ENCODE peak calls at places on chromosomes 16 and 17, in nine cellular contexts. D is dorsolateral prefrontal cortex, U is lower lobe of right lung, A is breast epithelium, V is pancreas, M is tibial nerve, L is brain microvascular endothelial cell, E is uterus, N is body of pancreas. P is an unnamed sample.

GRCh38 chr17:67862614-67863217 is 37.4 kb downstream of the BPTF start:
- DNase-seq in M (no peak), E (no peak), V (no peak), A (no peak), U (no peak), L (no peak), D (no peak), N (no peak), P (no peak)

GRCh38 chr17:63843387-63844292 is 1.2 kb upstream of the SMARCD2 start:
- DNase-seq in U (peak; percentile 58), E (peak; percentile 58), D (no peak), M (peak; percentile 38), L (peak; percentile 27), N (peak; percentile 45), V (no peak), A (peak; percentile 32), P (no peak)

GRCh38 chr17:54899721-54900456 is 763 bp upstream of the TOM1L1 start:
- DNase-seq in D (no peak), E (no peak), N (no peak), M (no peak), U (no peak), V (no peak), A (no peak), L (no peak), P (no peak)

GRCh38 chr16:87431926-87432325 is 39.8 kb downstream of the MAP1LC3B start:
- DNase-seq in A (no peak), N (no peak), L (peak; percentile 80), D (peak; percentile 59), E (no peak), V (no peak), M (no peak), U (no peak), P (peak; percentile 50)

GRCh38 chr17:67375761-67376160 is 1.3 kb upstream of the PITPNC1 start:
- DNase-seq in N (no peak), V (no peak), L (no peak), D (no peak), E (no peak), U (no peak), A (no peak), M (no peak), P (no peak)

GRCh38 chr16:52563767-52564611 is 17.0 kb upstream of the TOX3 start:
- DNase-seq in D (no peak), M (no peak), V (no peak), N (no peak), A (no peak), E (no peak), L (no peak), U (no peak), P (no peak)

GRCh38 chr16:86334062-86334461 is 176.3 kb upstream of the FOXF1 start:
- DNase-seq in A (no peak), N (no peak), D (no peak), V (no peak), U (no peak), L (no peak), E (no peak), M (no peak), P (no peak)

GRCh38 chr16:21101631-21102420 is 48.8 kb downstream of the DNAH3 start:
- DNase-seq in V (no peak), A (no peak), N (peak; percentile 12), E (no peak), M (no peak), D (no peak), L (peak; percentile 18), U (no peak), P (peak; percentile 34)

GRCh38 chr17:21113106-21113690 is 13.6 kb upstream of the DHRS7B start:
- DNase-seq in L (no peak), N (no peak), V (no peak), U (no peak), A (no peak), M (no peak), E (no peak), D (no peak), P (no peak)

GRCh38 chr16:27473101-27473900 is 71.3 kb downstream of the IL21R start:
- DNase-seq in D (no peak), M (no peak), L (no peak), U (no peak), N (no peak), V (peak; percentile 33), E (no peak), A (no peak), P (no peak)

GRCh38 chr16:27474041-27474440 is 72.1 kb downstream of the IL21R start:
- DNase-seq in A (no peak), E (no peak), N (no peak), U (no peak), V (peak; percentile 26), L (no peak), D (no peak), M (no peak), P (no peak)

GRCh38 chr16:27470567-27471431 is 68.8 kb downstream of the IL21R start:
- DNase-seq in V (no peak), L (peak; percentile 78), D (no peak), A (no peak), U (no peak), N (no peak), M (no peak), E (peak; percentile 42), P (no peak)

GRCh38 chr16:27472091-27473020 is 70.4 kb downstream of the IL21R start:
- DNase-seq in E (no peak), L (no peak), A (no peak), V (no peak), N (no peak), U (no peak), D (no peak), M (no peak), P (no peak)

GRCh38 chr16:27471661-27472060 is 69.7 kb downstream of the IL21R start:
- DNase-seq in L (no peak), U (no peak), N (no peak), V (no peak), M (no peak), D (no peak), E (no peak), A (no peak), P (no peak)
- H3K27ac ChIP-seq in L (no peak overlapping the region), U (no peak overlapping the region), N (no peak overlapping the region), V (no peak overlapping the region), M (no peak overlapping the region), D (no peak overlapping the region), E (no peak overlapping the region), A (no peak overlapping the region), P (no peak overlapping the region)

GRCh38 chr16:89315791-89316581 is 98.5 kb downstream of the ZNF778 start:
- DNase-seq in L (peak; percentile 89), A (no peak), D (no peak), V (peak; percentile 37), E (peak; percentile 52), M (no peak), U (peak; percentile 63), N (no peak), P (peak; percentile 76)

GRCh38 chr16:89317101-89317671 is 99.7 kb downstream of the ZNF778 start:
- DNase-seq in L (no peak), U (peak; percentile 33), V (peak; percentile 62), N (no peak), A (no peak), D (no peak), M (no peak), E (no peak), P (no peak)

GRCh38 chr16:89317729-89318429 is 100.4 kb downstream of the ZNF778 start:
- DNase-seq in D (no peak), L (no peak), M (no peak), N (no peak), V (peak; percentile 33), A (no peak), E (no peak), U (peak; percentile 41), P (no peak)

GRCh38 chr16:89315271-89315670 is 97.8 kb downstream of the ZNF778 start:
- DNase-seq in L (no peak), A (no peak), U (no peak), N (no peak), M (no peak), D (no peak), E (no peak), V (peak; percentile 56), P (no peak)

GRCh38 chr16:89316701-89317100 is 99.2 kb downstream of the ZNF778 start:
- DNase-seq in U (peak; percentile 32), E (no peak), A (no peak), L (no peak), M (no peak), N (no peak), D (no peak), V (no peak), P (no peak)
- TF ChIP-seq CTCF in U (no peak), E (no peak), A (no peak), L (no peak), M (no peak), N (no peak), D (no peak), V (no peak), P (no peak)

GRCh38 chr16:27228036-27228435 is 24.7 kb downstream of the KDM8 start:
- DNase-seq in U (peak; percentile 27), E (no peak), V (no peak), A (no peak), M (no peak), N (no peak), L (no peak), D (no peak), P (no peak)
- H3K27ac ChIP-seq in U (no peak overlapping the region), E (no peak overlapping the region), V (no peak overlapping the region), A (no peak overlapping the region), M (no peak overlapping the region), N (no peak overlapping the region), L (no peak overlapping the region), D (no peak overlapping the region), P (peak overlapping the region; percentile 7)

GRCh38 chr17:79109584-79109983 is 35.0 kb downstream of the ENGASE start:
- DNase-seq in E (no peak), N (no peak), M (no peak), U (no peak), L (no peak), D (no peak), A (no peak), V (no peak), P (no peak)
- TF ChIP-seq CTCF in E (no peak), N (no peak), M (no peak), U (no peak), L (peak; percentile 43), D (no peak), A (no peak), V (no peak), P (no peak)

DNA sequence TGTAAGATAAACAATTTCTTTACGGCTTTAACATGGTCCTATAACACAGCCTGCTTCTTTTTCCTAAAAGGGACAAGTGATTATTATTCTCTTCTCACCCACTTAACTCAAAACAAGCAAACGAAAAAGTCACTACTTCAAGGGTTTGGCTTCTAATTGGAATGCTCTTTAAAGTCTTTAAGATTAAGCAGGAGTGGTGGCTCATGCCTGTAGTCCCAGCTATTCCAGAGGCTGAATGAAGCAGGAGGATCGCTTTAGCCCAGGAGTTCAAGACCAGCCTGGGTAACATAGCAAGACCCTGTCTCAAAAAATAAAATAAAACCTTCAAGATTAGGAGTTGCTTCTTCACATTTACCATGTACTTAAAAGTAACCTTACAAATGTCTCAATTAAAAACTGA is 66.6 kb upstream of the CNEP1R1 start:
- DNase-seq in L (no peak), M (no peak), U (no peak), E (no peak), N (no peak), V (no peak), A (no peak), D (no peak), P (no peak)
- H3K27ac ChIP-seq in L (no peak overlapping the region), M (peak overlapping the region; percentile 12), U (peak overlapping the region; percentile 46), E (no peak overlapping the region), N (no peak overlapping the region), V (no peak overlapping the region), A (no peak overlapping the region), D (no peak overlapping the region), P (no peak overlapping the region)